ENCODE peak calls at places on chromosomes 4 and X, in seven cellular contexts. F, Y, I, R, D, L and S are unnamed samples. For H3K27me3 and H3K9me3, the result is how much of the 10 kb centered on the place peaks cover.

GRCh38 chrX:7083468-7084396 is 63.8 kb upstream of the STS start:
- DNase-seq in F (no peak), R (peak), L (peak), D (no peak), Y (peak), I (no peak), S (peak)

GRCh38 chrX:31038585-31039326 is 33.1 kb downstream of the FTHL17 start:
- DNase-seq in I (peak), R (peak), L (peak), Y (peak), D (no peak), F (peak), S (no peak)

GRCh38 chrX:40176256-40176978 is 78.7 kb upstream of the BCOR start:
- DNase-seq in Y (peak), L (no peak), D (peak), R (peak), I (peak), F (peak), S (peak)

GRCh38 chr4:41866799-41867677 is 68.2 kb upstream of the TMEM33 start:
- DNase-seq in R (no peak), F (no peak), I (no peak), D (no peak), Y (no peak), L (no peak), S (no peak)

GRCh38 chr4:187396106-187396505 is 599.5 kb upstream of the ZFP42 start:
- DNase-seq in Y (no peak), F (no peak), I (no peak), L (no peak), R (no peak), D (no peak), S (no peak)

GRCh38 chr4:144174401-144175067 is 34.0 kb upstream of the GYPA start:
- DNase-seq in R (peak), I (no peak), F (no peak), Y (peak), D (no peak), L (peak), S (no peak)

GRCh38 chr4:25032126-25032525 is 1.4 kb upstream of the LGI2 start:
- DNase-seq in R (peak), L (no peak), D (no peak), Y (peak), F (no peak), I (no peak), S (no peak)

GRCh38 chrX:53288173-53288572 is 6.8 kb upstream of the IQSEC2 start:
- DNase-seq in F (no peak), R (no peak), D (no peak), L (no peak), I (peak), Y (peak), S (no peak)

GRCh38 chr4:162056947-162057346 is 106.9 kb downstream of the FSTL5 start:
- DNase-seq in L (no peak), R (no peak), D (no peak), F (no peak), I (peak), Y (no peak), S (no peak)

GRCh38 chr4:118941799-118942198 is 53.1 kb downstream of the SYNPO2 start:
- DNase-seq in D (no peak), L (no peak), F (no peak), Y (no peak), I (no peak), R (no peak), S (peak)

GRCh38 chr4:40995850-40996249 is 218.5 kb downstream of the APBB2 start:
- DNase-seq in Y (no peak), F (no peak), R (peak), L (no peak), D (no peak), I (no peak), S (no peak)

GRCh38 chr4:183840311-183840710 is 64.8 kb upstream of the STOX2 start:
- DNase-seq in D (peak), L (peak), I (peak), F (peak), R (peak), Y (peak), S (peak)

GRCh38 chr4:95215991-95216605 is 332.7 kb downstream of the UNC5C start:
- DNase-seq in F (no peak), R (peak), L (no peak), I (no peak), D (no peak), Y (peak), S (no peak)

GRCh38 chr4:120071192-120071795 is 4.6 kb upstream of the MAD2L1 start:
- DNase-seq in R (peak), L (peak), D (no peak), F (peak), I (no peak), Y (peak), S (no peak)

GRCh38 chr4:9919047-9919446 is 102.2 kb downstream of the SLC2A9 start:
- DNase-seq in F (no peak), Y (no peak), R (no peak), D (no peak), L (no peak), I (no peak), S (no peak)

GRCh38 chrX:150156615-150157014 is 206.5 kb upstream of the MAMLD1 start:
- DNase-seq in I (no peak), F (no peak), L (no peak), Y (no peak), D (no peak), R (no peak), S (no peak)

GRCh38 chr4:143337600-143338287 is 1.1 kb downstream of the GAB1 start:
- DNase-seq in Y (peak), D (peak), R (peak), I (peak), L (peak), F (peak), S (peak)

GRCh38 chr4:142379277-142380051 is 466.6 kb downstream of the INPP4B start:
- DNase-seq in D (no peak), F (no peak), R (peak), Y (peak), L (peak), I (no peak), S (peak)

GRCh38 chrX:115147220-115147619 is 42.0 kb upstream of the RBMXL3 start:
- DNase-seq in Y (peak), D (no peak), I (no peak), F (no peak), R (peak), L (peak), S (no peak)

GRCh38 chr4:114399085-114399484 is 199.5 kb upstream of the UGT8 start:
- DNase-seq in I (no peak), R (no peak), F (no peak), L (no peak), Y (no peak), D (no peak), S (no peak)

GRCh38 chr4:158159054-158159717 is 13.6 kb downstream of the GASK1B start:
- DNase-seq in Y (peak), F (no peak), L (peak), R (peak), I (no peak), D (no peak), S (no peak)

GRCh38 chr4:145217339-145217738 is 37.0 kb upstream of the OTUD4 start:
- DNase-seq in L (no peak), R (no peak), F (no peak), D (no peak), I (no peak), Y (no peak), S (no peak)

GRCh38 chr4:100372432-100372831 is 145.4 kb downstream of the EMCN start:
- DNase-seq in L (no peak), R (peak), I (no peak), D (no peak), Y (no peak), F (no peak), S (peak)

GRCh38 chr4:2837110-2837903 is 6.3 kb upstream of the ADD1 start:
- DNase-seq in Y (no peak), F (no peak), L (no peak), I (no peak), R (no peak), D (no peak), S (no peak)

GRCh38 chr4:70269674-70270073 is 27.3 kb downstream of the CSN3 start:
- DNase-seq in L (peak), R (peak), D (no peak), F (no peak), Y (peak), I (no peak), S (no peak)

GRCh38 chrX:50609796-50610195 is 139.2 kb upstream of the DGKK start:
- DNase-seq in L (peak), Y (no peak), D (no peak), I (no peak), R (peak), F (no peak), S (no peak)

GRCh38 chr4:159543831-159544230 is 441.0 kb downstream of the RAPGEF2 start:
- DNase-seq in F (no peak), Y (no peak), R (no peak), I (no peak), D (no peak), L (no peak), S (no peak)

GRCh38 chr4:15343000-15343399 is 84.8 kb upstream of the C1QTNF7 start:
- DNase-seq in I (no peak), R (no peak), D (no peak), L (no peak), Y (no peak), F (no peak), S (no peak)

GRCh38 chrX:38233891-38234807 is 13.5 kb upstream of the SRPX start:
- DNase-seq in R (peak), F (no peak), Y (peak), L (peak), D (no peak), I (peak), S (peak)

GRCh38 chrX:43655961-43656494 is at the start of gene MAOA:
- DNase-seq in F (peak), R (no peak), D (peak), L (no peak), I (peak), Y (peak), S (peak)

GRCh38 chr4:123323998-123324397 is 72.6 kb upstream of the SPRY1 start:
- DNase-seq in R (no peak), I (no peak), L (no peak), F (no peak), D (no peak), Y (no peak), S (no peak)

GRCh38 chr4:40719008-40719623 is 30.6 kb upstream of the NSUN7 start:
- DNase-seq in L (peak), I (no peak), D (no peak), Y (peak), R (peak), F (peak), S (no peak)

GRCh38 chr4:141636771-141637460 is 533 bp downstream of the IL15 start:
- DNase-seq in L (peak), F (peak), R (peak), Y (peak), D (peak), I (peak), S (peak)

GRCh38 chrX:7891928-7892327 is 35.3 kb downstream of the PNPLA4 start:
- DNase-seq in R (no peak), L (no peak), I (no peak), D (no peak), Y (no peak), F (no peak), S (no peak)

GRCh38 chr4:18248611-18249010 is 227.1 kb upstream of the LCORL start:
- DNase-seq in L (no peak), Y (no peak), F (no peak), D (no peak), I (no peak), R (no peak), S (no peak)

GRCh38 chr4:98092833-98093439 is 50.3 kb downstream of the STPG2 start:
- DNase-seq in L (no peak), R (peak), I (no peak), Y (peak), D (no peak), F (no peak), S (no peak)

GRCh38 chr4:62210521-62210920 is 1010.4 kb downstream of the ADGRL3 start:
- DNase-seq in Y (no peak), I (no peak), L (no peak), D (no peak), R (no peak), F (no peak), S (no peak)

GRCh38 chrX:139192386-139192961 is 338.1 kb upstream of the F9 start:
- DNase-seq in D (no peak), I (no peak), F (no peak), L (no peak), Y (no peak), R (peak), S (peak)
- H3K27me3 ChIP-seq in D (under half), I (under half), F (under half), L (under half), Y (under half), R (under half), S (under half)

GRCh38 chr4:154545689-154546088 is 4.5 kb downstream of the PLRG1 start:
- DNase-seq in I (no peak), F (no peak), D (no peak), L (no peak), Y (no peak), R (no peak), S (no peak)

GRCh38 chr4:154542264-154542879 is 7.8 kb downstream of the PLRG1 start:
- DNase-seq in D (no peak), R (no peak), L (no peak), Y (no peak), I (no peak), F (no peak), S (no peak)
- H3K4me3 ChIP-seq in D (no peak), R (no peak), L (no peak), Y (no peak), I (no peak), F (no peak), S (no peak)

DNA sequence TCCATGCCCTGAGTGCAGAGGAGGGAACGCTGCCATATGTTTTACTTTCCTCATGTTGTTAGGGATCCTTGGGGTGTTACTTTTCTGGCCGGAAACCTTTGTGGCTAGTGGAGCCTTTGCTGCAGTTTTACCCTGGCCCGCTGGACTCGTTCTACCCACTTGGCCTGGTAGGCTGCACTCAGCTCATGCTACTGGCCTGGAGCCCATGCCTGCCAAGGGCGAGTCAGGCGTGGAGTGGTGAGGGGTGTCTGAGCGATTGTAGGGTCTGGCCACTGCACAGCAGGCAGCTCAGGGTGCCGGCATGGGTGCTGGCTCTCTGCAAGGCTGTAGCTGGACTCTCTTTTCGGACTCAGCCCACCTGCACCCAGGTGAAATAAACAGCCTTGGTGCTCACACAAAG is 41.4 kb upstream of the IL9R start:
- DNase-seq in F (no peak), R (no peak), I (no peak), D (no peak), L (no peak), Y (no peak), S (no peak)
- H3K9me3 ChIP-seq in F (under half), R (under half), I (under half), D (under half), L (under half), Y (under half), S (under half)

DNA sequence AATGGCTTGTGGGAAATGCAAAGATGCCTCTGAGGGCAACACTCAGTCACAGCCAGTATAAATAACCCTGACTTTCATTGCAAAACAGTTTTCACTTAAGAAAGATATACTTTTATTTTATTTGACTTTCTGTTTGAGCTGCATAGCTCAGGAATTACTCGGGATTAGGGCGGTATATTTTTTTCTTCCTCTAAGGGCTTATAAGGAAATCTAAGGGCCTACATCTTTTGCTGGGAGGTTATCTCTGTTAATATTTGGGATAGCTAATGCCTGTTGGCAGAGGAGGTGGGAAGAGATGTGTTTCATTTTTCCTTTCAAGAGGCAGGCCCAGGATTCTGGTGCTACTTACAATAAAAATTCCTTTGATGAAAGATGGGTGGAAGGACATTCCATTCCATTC is 28.8 kb upstream of the EGFL6 start:
- DNase-seq in D (no peak), L (no peak), I (no peak), R (no peak), F (no peak), Y (peak), S (no peak)
- H3K27me3 ChIP-seq in D (under half), L (under half), I (under half), R (under half), F (under half), Y (under half), S (under half)

GRCh38 chr4:129598582-129598981 is 502.6 kb downstream of the C4orf33 start:
- DNase-seq in I (no peak), D (no peak), R (no peak), Y (peak), L (no peak), F (no peak), S (no peak)
- H3K4me3 ChIP-seq in I (no peak), D (no peak), R (no peak), Y (no peak), L (no peak), F (no peak), S (no peak)